ENCODE peak calls at places on chromosomes 7 and 10, in ten cellular contexts. W is left ventricle myocardium inferior, D is lower lobe of right lung, Z is right atrium auricular region, Q is OCI-LY7, J is stomach, N is tibial artery, X is aorta, M is PC-9, G is GM23248. U is an unnamed sample.

GRCh38 chr7:137258552-137258951 is 85.0 kb downstream of the PTN start:
- DNase-seq in W (no peak), D (no peak), Z (no peak), Q (no peak), J (no peak), N (no peak), X (no peak), M (no peak), G (no peak), U (no peak)

GRCh38 chr10:16986406-16987128 is 143.0 kb downstream of the CUBN start:
- DNase-seq in W (no peak), D (no peak), Z (no peak), Q (no peak), J (no peak), N (no peak), X (no peak), M (no peak), G (peak; percentile 91), U (no peak)

GRCh38 chr10:80437227-80437626 is 16.9 kb upstream of the TSPAN14 start:
- DNase-seq in W (no peak), D (no peak), Z (no peak), Q (no peak), J (no peak), N (peak; percentile 3), X (peak; percentile 9), M (no peak), G (no peak), U (no peak)

GRCh38 chr7:14242186-14242585 is 252.7 kb upstream of the ETV1 start:
- DNase-seq in W (no peak), D (no peak), Z (no peak), Q (no peak), J (no peak), N (no peak), X (no peak), M (no peak), G (no peak), U (no peak)

GRCh38 chr7:55254242-55254595 is 110.9 kb upstream of the LANCL2 start:
- DNase-seq in W (no peak), D (no peak), Z (no peak), Q (no peak), J (no peak), N (no peak), X (no peak), M (no peak), G (no peak), U (no peak)

GRCh38 chr10:52312999-52313349 is 1.1 kb upstream of the DKK1 start:
- DNase-seq in W (no peak), D (no peak), Z (no peak), Q (no peak), J (no peak), N (no peak), X (no peak), M (peak; percentile 49), G (peak; percentile 24), U (no peak)

GRCh38 chr10:57096044-57096443 is 735.0 kb upstream of the ZWINT start:
- DNase-seq in W (no peak), D (no peak), Z (no peak), Q (no peak), J (no peak), N (no peak), X (no peak), M (no peak), G (no peak), U (no peak)

GRCh38 chr7:136144182-136144581 is 167.0 kb upstream of the MTPN start:
- DNase-seq in W (no peak), D (no peak), Z (no peak), Q (no peak), J (no peak), N (no peak), X (no peak), M (no peak), G (no peak), U (no peak)

GRCh38 chr7:94422136-94422535 is 27.4 kb downstream of the COL1A2 start:
- DNase-seq in W (no peak), D (no peak), Z (no peak), Q (no peak), J (no peak), N (no peak), X (no peak), M (no peak), G (no peak), U (no peak)
- H3K4me1 ChIP-seq in W (no peaks in the 10 kb centered on the region), D (no peaks in the 10 kb centered on the region), Z (no peaks in the 10 kb centered on the region), Q (no peaks in the 10 kb centered on the region), J (no peaks in the 10 kb centered on the region), N (no peaks in the 10 kb centered on the region), X (no peaks in the 10 kb centered on the region), M (no peaks in the 10 kb centered on the region), G (peaks cover 79% of the 10 kb centered on the region), U (no peaks in the 10 kb centered on the region)

GRCh38 chr7:1509226-1509625 is 5.0 kb upstream of the INTS1 start:
- DNase-seq in W (no peak), D (no peak), Z (no peak), Q (peak; percentile 59), J (no peak), N (no peak), X (peak; percentile 45), M (no peak), G (no peak), U (no peak)
- H3K4me1 ChIP-seq in W (peaks cover 27% of the 10 kb centered on the region), D (peaks cover 25% of the 10 kb centered on the region), Z (no peaks in the 10 kb centered on the region), Q (peaks cover 84% of the 10 kb centered on the region), J (peaks cover 13% of the 10 kb centered on the region), N (peaks cover 32% of the 10 kb centered on the region), X (no peaks in the 10 kb centered on the region), M (peaks cover 44% of the 10 kb centered on the region), G (peaks cover 6% of the 10 kb centered on the region), U (peaks cover 36% of the 10 kb centered on the region)

GRCh38 chr10:132788180-132788830 is 2.4 kb upstream of the NKX6-2 start:
- DNase-seq in W (no peak), D (no peak), Z (no peak), Q (no peak), J (peak; percentile 49), N (no peak), X (no peak), M (no peak), G (peak; percentile 41), U (no peak)
- H3K4me1 ChIP-seq in W (peaks cover 43% of the 10 kb centered on the region), D (peaks cover 15% of the 10 kb centered on the region), Z (no peaks in the 10 kb centered on the region), Q (no peaks in the 10 kb centered on the region), J (peaks cover 44% of the 10 kb centered on the region), N (peaks cover 37% of the 10 kb centered on the region), X (no peaks in the 10 kb centered on the region), M (no peaks in the 10 kb centered on the region), G (no peaks in the 10 kb centered on the region), U (peaks cover 14% of the 10 kb centered on the region)

GRCh38 chr10:29559996-29560395 is 74.8 kb downstream of the SVIL start:
- DNase-seq in W (no peak), D (no peak), Z (no peak), Q (no peak), J (no peak), N (no peak), X (no peak), M (no peak), G (no peak), U (no peak)

GRCh38 chr10:29557665-29558064 is 77.1 kb downstream of the SVIL start:
- DNase-seq in W (no peak), D (no peak), Z (no peak), Q (no peak), J (no peak), N (no peak), X (no peak), M (no peak), G (no peak), U (no peak)

DNA sequence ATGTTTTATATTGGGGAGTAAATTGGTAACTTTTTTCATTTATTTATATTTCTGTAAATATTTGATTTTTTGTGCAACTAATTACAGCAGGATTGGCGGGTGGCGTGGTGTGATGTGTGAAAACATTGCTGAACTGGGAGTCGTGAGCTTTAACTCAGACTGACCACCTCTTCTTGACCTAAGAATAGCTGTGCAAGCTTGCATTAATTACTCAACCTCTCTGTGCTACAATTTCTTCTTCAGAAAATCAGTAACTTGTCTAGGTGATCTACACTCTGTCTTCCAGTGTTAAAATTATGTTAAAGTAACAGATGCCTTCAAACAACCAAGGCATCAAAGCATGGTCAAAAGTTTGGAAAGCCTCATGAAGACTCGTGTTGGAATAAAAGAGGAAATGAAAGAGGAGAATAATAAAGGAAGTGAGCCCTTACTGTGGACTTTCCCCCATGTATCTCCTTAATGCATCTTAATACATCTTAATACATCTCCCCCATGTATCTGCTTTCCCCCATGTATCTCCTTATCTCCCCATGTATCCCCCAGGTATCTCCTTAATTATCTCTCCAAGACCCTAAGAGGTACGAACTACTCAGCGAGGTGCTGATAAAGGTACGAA is 71.2 kb downstream of the SVIL start:
- DNase-seq in W (no peak), D (no peak), Z (no peak), Q (no peak), J (no peak), N (no peak), X (no peak), M (no peak), G (no peak), U (no peak)
- H3K4me1 ChIP-seq in W (peaks cover 36% of the 10 kb centered on the region), D (peaks cover 11% of the 10 kb centered on the region), Z (no peaks in the 10 kb centered on the region), Q (no peaks in the 10 kb centered on the region), J (peaks cover 9% of the 10 kb centered on the region), N (no peaks in the 10 kb centered on the region), X (no peaks in the 10 kb centered on the region), M (no peaks in the 10 kb centered on the region), G (no peaks in the 10 kb centered on the region), U (no peaks in the 10 kb centered on the region)

GRCh38 chr10:22605168-22605567 is 109.2 kb downstream of the PIP4K2A start:
- DNase-seq in W (no peak), D (no peak), Z (no peak), Q (peak; percentile 48), J (no peak), N (no peak), X (no peak), M (no peak), G (peak; percentile 89), U (no peak)
- H3K4me1 ChIP-seq in W (peaks cover 14% of the 10 kb centered on the region), D (peaks cover 50% of the 10 kb centered on the region), Z (no peaks in the 10 kb centered on the region), Q (peaks cover 66% of the 10 kb centered on the region), J (peaks cover 14% of the 10 kb centered on the region), N (no peaks in the 10 kb centered on the region), X (no peaks in the 10 kb centered on the region), M (peaks cover under 1% of the 10 kb centered on the region), G (peaks cover 17% of the 10 kb centered on the region), U (peaks cover 7% of the 10 kb centered on the region)

GRCh38 chr7:879706-880105 is 3.4 kb downstream of the GET4 start:
- DNase-seq in W (no peak), D (no peak), Z (no peak), Q (no peak), J (no peak), N (no peak), X (no peak), M (no peak), G (no peak), U (peak; percentile 13)
- H3K4me1 ChIP-seq in W (peaks cover 86% of the 10 kb centered on the region), D (peaks cover 32% of the 10 kb centered on the region), Z (no peaks in the 10 kb centered on the region), Q (peaks cover 21% of the 10 kb centered on the region), J (peaks cover 87% of the 10 kb centered on the region), N (peaks cover 56% of the 10 kb centered on the region), X (no peaks in the 10 kb centered on the region), M (peaks cover 15% of the 10 kb centered on the region), G (peaks cover 8% of the 10 kb centered on the region), U (peaks cover 27% of the 10 kb centered on the region)

DNA sequence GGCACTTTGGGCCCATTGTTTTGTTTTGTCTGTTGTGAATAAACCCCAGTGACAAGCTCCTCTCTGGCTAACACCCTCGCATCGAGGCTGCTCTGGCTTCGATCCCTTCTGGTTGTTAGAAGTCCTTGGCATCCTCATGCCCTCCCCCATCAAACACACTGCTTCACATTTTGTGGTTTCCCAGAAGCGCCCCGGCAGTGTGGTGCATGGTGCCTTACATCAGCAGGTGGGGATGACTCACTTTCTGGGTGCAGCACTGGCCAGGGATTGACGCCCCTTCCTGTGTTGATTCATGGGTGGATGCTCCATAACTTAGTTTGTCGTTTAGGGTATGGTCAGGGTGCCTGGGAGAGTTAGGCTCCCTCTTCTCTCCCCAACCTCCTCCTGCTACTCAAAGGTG is 51.4 kb downstream of the PLPP4 start:
- DNase-seq in W (no peak), D (no peak), Z (no peak), Q (no peak), J (no peak), N (no peak), X (no peak), M (no peak), G (peak; percentile 94), U (no peak)
- H3K4me1 ChIP-seq in W (no peaks in the 10 kb centered on the region), D (no peaks in the 10 kb centered on the region), Z (no peaks in the 10 kb centered on the region), Q (no peaks in the 10 kb centered on the region), J (peaks cover 5% of the 10 kb centered on the region), N (no peaks in the 10 kb centered on the region), X (no peaks in the 10 kb centered on the region), M (no peaks in the 10 kb centered on the region), G (peaks cover 67% of the 10 kb centered on the region), U (no peaks in the 10 kb centered on the region)